ENCODE peak calls at places on chromosomes 12 and 14, in nine cellular contexts. K is GM12892; G is GM12891; H is AG10803; X is MCF 10A; J is sigmoid colon; Z is ovary; Q is activated CD4-positive, alpha-beta T cell treated with anti-CD3 and anti-CD28 coated beads, Interleukin-2, amount 50 U/mL, for 24 hours; T is Caki2. O is an unnamed sample.

GRCh38 chr12:62285284-62285683 is 25.1 kb downstream of the USP15 start:
- DNase-seq in K (no peak), G (no peak), H (no peak), X (no peak), J (no peak), Z (no peak), Q (no peak), T (no peak), O (no peak)

GRCh38 chr14:69687963-69688649 is 76.7 kb downstream of the SUSD6 start:
- DNase-seq in K (no peak), G (no peak), H (no peak), X (no peak), J (no peak), Z (no peak), Q (no peak), T (no peak), O (no peak)

GRCh38 chr12:32309811-32310755 is 89.3 kb upstream of the FGD4 start:
- DNase-seq in K (no peak), G (no peak), H (no peak), X (peak), J (no peak), Z (no peak), Q (no peak), T (peak), O (peak)

GRCh38 chr12:123099556-123100192 is 51.2 kb downstream of the PITPNM2 start:
- DNase-seq in K (no peak), G (no peak), H (no peak), X (no peak), J (no peak), Z (no peak), Q (no peak), T (no peak), O (no peak)

GRCh38 chr12:117417004-117417403 is 55.6 kb upstream of the NOS1 start:
- DNase-seq in K (no peak), G (no peak), H (no peak), X (no peak), J (no peak), Z (no peak), Q (no peak), T (no peak), O (no peak)

GRCh38 chr12:18683603-18684002 is 54.2 kb downstream of the PLCZ1 start:
- DNase-seq in K (no peak), G (no peak), H (peak), X (peak), J (no peak), Z (no peak), Q (no peak), T (peak), O (peak)

GRCh38 chr12:47033081-47033480 is 46.3 kb upstream of the PCED1B start:
- DNase-seq in K (no peak), G (no peak), H (peak), X (peak), J (peak), Z (no peak), Q (no peak), T (peak), O (peak)

GRCh38 chr14:54105898-54106297 is 149.3 kb upstream of the BMP4 start:
- DNase-seq in K (no peak), G (no peak), H (no peak), X (peak), J (no peak), Z (no peak), Q (no peak), T (no peak), O (no peak)

GRCh38 chr12:120257041-120257821 is 8.3 kb downstream of the PXN start:
- DNase-seq in K (no peak), G (no peak), H (peak), X (peak), J (peak), Z (peak), Q (no peak), T (peak), O (peak)

GRCh38 chr14:63713765-63714164 is 14.1 kb downstream of the SGPP1 start:
- DNase-seq in K (no peak), G (no peak), H (peak), X (peak), J (no peak), Z (no peak), Q (no peak), T (no peak), O (peak)

GRCh38 chr14:105856676-105857222 is 330.4 kb downstream of the TMEM121 start:
- DNase-seq in K (no peak), G (peak), H (no peak), X (no peak), J (peak), Z (peak), Q (no peak), T (no peak), O (no peak)

GRCh38 chr12:47844264-47845020 is 24.7 kb upstream of the HDAC7 start:
- DNase-seq in K (no peak), G (no peak), H (no peak), X (no peak), J (no peak), Z (no peak), Q (no peak), T (no peak), O (peak)

GRCh38 chr12:108305520-108305919 is 33.6 kb downstream of the CMKLR1 start:
- DNase-seq in K (no peak), G (no peak), H (peak), X (peak), J (peak), Z (peak), Q (no peak), T (no peak), O (peak)

GRCh38 chr14:68405959-68406358 is 386.9 kb downstream of the ZFP36L1 start:
- DNase-seq in K (no peak), G (no peak), H (peak), X (peak), J (no peak), Z (no peak), Q (no peak), T (no peak), O (peak)

GRCh38 chr12:25323774-25324086 is 73.0 kb upstream of the KRAS start:
- DNase-seq in K (no peak), G (no peak), H (no peak), X (no peak), J (no peak), Z (no peak), Q (no peak), T (no peak), O (no peak)

GRCh38 chr14:89357655-89358297 is 59.3 kb downstream of the FOXN3 start:
- DNase-seq in K (no peak), G (no peak), H (no peak), X (no peak), J (no peak), Z (no peak), Q (no peak), T (no peak), O (no peak)

GRCh38 chr12:2295941-2296461 is 243.2 kb downstream of the CACNA1C start:
- DNase-seq in K (no peak), G (no peak), H (peak), X (peak), J (peak), Z (no peak), Q (no peak), T (peak), O (peak)

GRCh38 chr12:105672576-105672975 is 342.1 kb downstream of the C12orf75 start:
- DNase-seq in K (no peak), G (no peak), H (peak), X (no peak), J (peak), Z (peak), Q (no peak), T (no peak), O (no peak)

GRCh38 chr12:106601031-106601430 is 18.2 kb downstream of the RFX4 start:
- DNase-seq in K (no peak), G (no peak), H (no peak), X (no peak), J (no peak), Z (no peak), Q (no peak), T (no peak), O (no peak)

GRCh38 chr14:55562135-55562534 is 17.9 kb upstream of the KTN1 start:
- DNase-seq in K (no peak), G (no peak), H (no peak), X (peak), J (no peak), Z (no peak), Q (no peak), T (no peak), O (no peak)

GRCh38 chr12:46187023-46187422 is 81.8 kb downstream of the SLC38A1 start:
- DNase-seq in K (no peak), G (no peak), H (peak), X (peak), J (peak), Z (no peak), Q (no peak), T (no peak), O (peak)

GRCh38 chr14:49946320-49947141 is 53.6 kb downstream of the ARF6 start:
- DNase-seq in K (no peak), G (no peak), H (peak), X (peak), J (no peak), Z (no peak), Q (peak), T (peak), O (peak)

GRCh38 chr12:47024463-47024862 is 55.0 kb upstream of the PCED1B start:
- DNase-seq in K (no peak), G (no peak), H (no peak), X (no peak), J (no peak), Z (no peak), Q (no peak), T (no peak), O (peak)

GRCh38 chr14:34190746-34191145 is 239.9 kb upstream of the EGLN3 start:
- DNase-seq in K (no peak), G (no peak), H (no peak), X (no peak), J (no peak), Z (no peak), Q (no peak), T (no peak), O (no peak)

GRCh38 chr12:6277982-6278438 is 32.5 kb upstream of the PLEKHG6 start:
- DNase-seq in K (no peak), G (peak), H (no peak), X (peak), J (no peak), Z (no peak), Q (peak), T (no peak), O (no peak)

GRCh38 chr14:52299692-52300278 is 14.3 kb upstream of the PTGER2 start:
- DNase-seq in K (no peak), G (no peak), H (peak), X (peak), J (no peak), Z (no peak), Q (no peak), T (peak), O (peak)

GRCh38 chr14:91364524-91365270 is 52.9 kb downstream of the CCDC88C start:
- DNase-seq in K (no peak), G (no peak), H (no peak), X (no peak), J (no peak), Z (no peak), Q (no peak), T (no peak), O (no peak)

GRCh38 chr14:72906879-72907278 is 13.0 kb upstream of the DPF3 start:
- DNase-seq in K (no peak), G (no peak), H (no peak), X (no peak), J (no peak), Z (no peak), Q (no peak), T (no peak), O (no peak)

GRCh38 chr14:73283592-73284379 is 46.5 kb downstream of the PAPLN start:
- DNase-seq in K (no peak), G (no peak), H (peak), X (no peak), J (no peak), Z (no peak), Q (no peak), T (peak), O (peak)

GRCh38 chr14:25102788-25103187 is 52.8 kb upstream of the STXBP6 start:
- DNase-seq in K (no peak), G (no peak), H (no peak), X (no peak), J (no peak), Z (no peak), Q (no peak), T (no peak), O (no peak)

GRCh38 chr14:59195898-59196297 is 7.4 kb downstream of the DAAM1 start:
- DNase-seq in K (no peak), G (no peak), H (no peak), X (no peak), J (no peak), Z (no peak), Q (no peak), T (no peak), O (no peak)

O was measured in fibroblast of mammary gland.